ENCODE peak calls at places on chromosomes 11 and 22, in ten cellular contexts. W is activated T-cell treated with anti-CD3 and anti-CD28 coated beads for 1 hour; C is Panc1; K is ovary; P is iPS-NIHi11; L is T1000; O is HCEC 1CT; G is H54; Z is NCI-H2081 treated with DMSO at 0.1 percent for 48 hours; J is activated CD8-positive, alpha-beta memory T cell treated with anti-CD3 and anti-CD28 coated beads for 4 hours. S is an unnamed sample.

GRCh38 chr11:79439430-79439892 is 1.4 kb downstream of the TENM4 start:
- DNase-seq in C (no peak), Z (no peak), W (no peak), L (no peak), P (no peak), O (no peak), G (peak), J (no peak), K (peak), S (no peak)

GRCh38 chr22:45934659-45935341 is 42.2 kb downstream of the WNT7B start:
- DNase-seq in O (peak), J (no peak), G (peak), P (peak), Z (no peak), L (peak), K (peak), W (no peak), C (peak), S (peak)

GRCh38 chr22:22877523-22878210 is 9.9 kb upstream of the IGLL5 start:
- DNase-seq in L (no peak), P (peak), K (peak), G (peak), C (no peak), W (peak), J (peak), O (peak), Z (no peak), S (peak)

GRCh38 chr11:113261709-113262475 is 52.5 kb upstream of the TTC12 start:
- DNase-seq in O (no peak), L (no peak), P (no peak), Z (no peak), J (no peak), G (peak), W (no peak), K (no peak), C (no peak), S (no peak)

GRCh38 chr11:125390949-125391348 is 105.1 kb downstream of the FEZ1 start:
- DNase-seq in C (no peak), G (no peak), K (no peak), Z (no peak), W (no peak), P (no peak), L (no peak), O (peak), J (no peak), S (peak)

GRCh38 chr11:62553839-62554361 is 7.3 kb upstream of the AHNAK start:
- DNase-seq in L (peak), C (peak), O (peak), J (no peak), K (no peak), W (no peak), G (peak), P (no peak), Z (no peak), S (no peak)

GRCh38 chr11:47924184-47924671 is 56.1 kb upstream of the PTPRJ start:
- DNase-seq in P (no peak), Z (no peak), L (peak), K (no peak), O (peak), G (peak), C (peak), J (no peak), W (no peak), S (peak)

GRCh38 chr11:117157507-117157906 is 13.4 kb downstream of the PAFAH1B2 start:
- DNase-seq in C (no peak), W (no peak), P (no peak), G (no peak), Z (no peak), L (no peak), O (no peak), J (no peak), K (no peak), S (no peak)

GRCh38 chr22:30217698-30218565 is 28.6 kb downstream of the LIF start:
- DNase-seq in Z (no peak), J (no peak), L (no peak), C (no peak), P (no peak), O (no peak), W (no peak), G (no peak), K (no peak), S (no peak)